ENCODE peak calls at places on chromosomes 5 and 9, in eight cellular contexts. G is choroid plexus epithelial cell, L is pancreas, B is endothelial cell of umbilical vein, S is H1, Y is GM06990, X is cardiac fibroblast, M is Panc1. J is an unnamed sample.
A peak's percentile ranks its signal among the peaks of the same experiment; 100 is the strongest.

GRCh38 chr5:151799407-151799806 is 27.7 kb downstream of the G3BP1 start:
- DNase-seq in G (peak; percentile 48), L (no peak), B (no peak), S (no peak), Y (no peak), X (peak; percentile 67), M (no peak), J (no peak)

GRCh38 chr5:1060535-1060981 is 51.3 kb downstream of the SLC12A7 start:
- DNase-seq in G (no peak), L (no peak), B (no peak), S (no peak), Y (no peak), X (no peak), M (no peak), J (no peak)

GRCh38 chr5:80998590-80998979 is 38.4 kb downstream of the RASGRF2 start:
- DNase-seq in G (no peak), L (no peak), B (no peak), S (no peak), Y (no peak), X (no peak), M (no peak), J (no peak)

GRCh38 chr5:68336200-68336599 is 120.6 kb downstream of the PIK3R1 start:
- DNase-seq in G (no peak), L (no peak), B (no peak), S (no peak), Y (no peak), X (no peak), M (no peak), J (no peak)

GRCh38 chr9:79681576-79681975 is 109.8 kb downstream of the TLE4 start:
- DNase-seq in G (no peak), L (no peak), B (no peak), S (no peak), Y (no peak), X (no peak), M (no peak), J (no peak)

GRCh38 chr5:131821221-131821620 is 24.4 kb upstream of the FNIP1 start:
- DNase-seq in G (peak; percentile 39), L (no peak), B (no peak), S (no peak), Y (no peak), X (peak; percentile 52), M (no peak), J (no peak)

GRCh38 chr5:170747357-170747756 is 36.2 kb upstream of the GABRP start:
- DNase-seq in G (no peak), L (no peak), B (no peak), S (peak; percentile 36), Y (no peak), X (no peak), M (no peak), J (no peak)

GRCh38 chr9:107637421-107638420 is 148.2 kb upstream of the KLF4 start:
- DNase-seq in G (peak; percentile 99), L (peak; percentile 74), B (peak; percentile 99), S (peak; percentile 66), Y (no peak), X (peak; percentile 99), M (no peak), J (peak; percentile 80)

GRCh38 chr5:6182271-6182815 is 196.0 kb downstream of the MED10 start:
- DNase-seq in G (no peak), L (no peak), B (no peak), S (no peak), Y (no peak), X (no peak), M (no peak), J (no peak)

GRCh38 chr9:107340920-107341632 is 58.0 kb downstream of the RAD23B start:
- DNase-seq in G (peak; percentile 77), L (peak; percentile 96), B (peak; percentile 48), S (peak; percentile 96), Y (peak; percentile 56), X (peak; percentile 72), M (peak; percentile 36), J (no peak)

GRCh38 chr9:38371495-38371894 is 21.0 kb upstream of the ALDH1B1 start:
- DNase-seq in G (peak; percentile 45), L (no peak), B (no peak), S (no peak), Y (no peak), X (peak; percentile 35), M (peak; percentile 22), J (no peak)
- TF ChIP-seq CTCF in G (peak; percentile 22), L (peak; percentile 27), B (no peak), S (no peak), Y (peak; percentile 55), X (no peak), M (peak; percentile 49), J (peak; percentile 17)

GRCh38 chr9:37511006-37511714 is 25.4 kb downstream of the POLR1E start:
- DNase-seq in G (no peak), L (no peak), B (no peak), S (peak; percentile 72), Y (no peak), X (no peak), M (no peak), J (no peak)
- TF ChIP-seq CTCF in G (peak; percentile 28), L (no peak), B (no peak), S (peak; percentile 77), Y (peak; percentile 55), X (peak; percentile 15), M (no peak), J (peak; percentile 10)

DNA sequence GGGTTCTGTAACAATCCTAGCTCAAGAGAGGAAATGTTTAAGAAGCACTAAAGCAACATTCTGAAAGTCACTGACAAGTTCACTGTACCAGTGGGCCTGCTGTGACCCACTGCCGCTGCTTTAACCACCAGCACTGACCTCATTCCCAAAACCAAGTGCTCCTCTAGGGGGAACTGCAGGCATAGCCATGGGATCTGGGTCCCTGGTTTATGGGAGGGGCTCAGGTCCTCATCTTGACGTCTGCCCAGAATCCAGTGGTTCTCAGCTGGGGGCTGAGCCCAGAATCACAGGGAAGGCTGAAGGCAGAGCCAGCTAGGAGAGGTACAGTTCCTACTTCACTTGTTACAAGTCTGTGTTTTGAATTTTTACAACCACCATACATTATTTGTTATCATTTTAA is 36.1 kb upstream of the SLC2A8 start:
- DNase-seq in G (peak; percentile 56), L (no peak), B (no peak), S (no peak), Y (no peak), X (peak; percentile 14), M (no peak), J (no peak)
- TF ChIP-seq CTCF in G (peak; percentile 54), L (no peak), B (no peak), S (peak; percentile 67), Y (no peak), X (no peak), M (no peak), J (peak; percentile 12)

DNA sequence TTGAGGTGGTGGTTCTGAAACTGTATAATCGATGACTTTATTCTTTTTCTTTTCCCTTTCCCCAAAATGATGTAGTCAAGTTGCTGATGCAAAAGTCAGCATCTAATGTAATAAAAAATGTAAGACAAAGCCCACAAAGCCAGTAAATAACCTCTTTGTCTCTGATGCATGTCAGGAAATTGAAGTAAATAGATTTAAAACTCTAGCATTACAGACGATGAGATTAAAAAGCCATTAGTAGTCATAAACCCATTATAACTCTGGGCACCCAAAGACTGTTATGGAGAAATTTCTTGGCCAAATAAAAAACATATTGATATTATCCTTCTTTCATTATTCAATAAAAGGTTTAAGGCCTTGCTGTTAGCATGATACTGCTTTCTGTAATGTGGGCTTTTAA is 548.7 kb downstream of the TUSC1 start:
- DNase-seq in G (no peak), L (no peak), B (no peak), S (no peak), Y (no peak), X (no peak), M (no peak), J (no peak)
- TF ChIP-seq CTCF in G (no peak), L (no peak), B (no peak), S (no peak), Y (no peak), X (no peak), M (no peak), J (no peak)

DNA sequence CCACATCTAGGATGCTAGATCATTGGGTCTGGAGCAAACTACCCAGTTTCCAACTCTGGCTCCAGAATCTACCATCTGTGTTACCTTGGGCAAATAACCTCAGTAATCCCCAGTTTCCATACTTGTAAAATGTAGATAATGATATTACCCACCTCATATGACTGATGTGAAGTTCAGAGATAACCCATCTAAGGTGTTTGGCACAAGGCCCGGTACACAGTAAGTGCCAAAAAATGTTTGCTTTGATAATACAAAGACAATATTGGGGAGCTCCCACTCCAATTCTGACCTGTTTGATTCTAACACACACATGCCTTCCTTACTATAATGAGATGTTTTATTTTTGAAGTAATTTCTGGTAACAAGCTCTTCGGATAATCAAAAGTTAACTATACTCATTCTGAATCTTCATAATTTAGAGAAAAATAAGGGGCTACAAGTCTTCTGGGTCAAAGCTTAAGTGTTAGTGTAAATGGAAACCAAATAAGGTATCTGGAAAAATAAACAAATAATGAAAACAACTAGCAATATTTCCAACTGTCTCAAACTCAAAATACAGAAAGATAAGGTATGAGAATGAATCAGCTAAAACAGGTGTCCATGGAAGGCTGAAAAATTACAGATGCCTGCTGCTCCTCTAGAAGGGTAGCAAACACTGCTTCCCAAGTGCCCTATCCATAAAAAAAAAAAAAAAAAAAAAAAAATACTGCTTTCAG is 30.4 kb downstream of the ELL2 start:
- DNase-seq in G (no peak), L (no peak), B (no peak), S (no peak), Y (no peak), X (no peak), M (no peak), J (no peak)
- TF ChIP-seq CTCF in G (no peak), L (no peak), B (no peak), S (no peak), Y (no peak), X (no peak), M (no peak), J (no peak)

GRCh38 chr5:7190727-7191126 is 205.2 kb upstream of the ADCY2 start:
- DNase-seq in G (no peak), L (no peak), B (no peak), S (no peak), Y (no peak), X (no peak), M (no peak), J (no peak)
- TF ChIP-seq CTCF in G (no peak), L (no peak), B (no peak), S (no peak), Y (no peak), X (no peak), M (no peak), J (no peak)

DNA sequence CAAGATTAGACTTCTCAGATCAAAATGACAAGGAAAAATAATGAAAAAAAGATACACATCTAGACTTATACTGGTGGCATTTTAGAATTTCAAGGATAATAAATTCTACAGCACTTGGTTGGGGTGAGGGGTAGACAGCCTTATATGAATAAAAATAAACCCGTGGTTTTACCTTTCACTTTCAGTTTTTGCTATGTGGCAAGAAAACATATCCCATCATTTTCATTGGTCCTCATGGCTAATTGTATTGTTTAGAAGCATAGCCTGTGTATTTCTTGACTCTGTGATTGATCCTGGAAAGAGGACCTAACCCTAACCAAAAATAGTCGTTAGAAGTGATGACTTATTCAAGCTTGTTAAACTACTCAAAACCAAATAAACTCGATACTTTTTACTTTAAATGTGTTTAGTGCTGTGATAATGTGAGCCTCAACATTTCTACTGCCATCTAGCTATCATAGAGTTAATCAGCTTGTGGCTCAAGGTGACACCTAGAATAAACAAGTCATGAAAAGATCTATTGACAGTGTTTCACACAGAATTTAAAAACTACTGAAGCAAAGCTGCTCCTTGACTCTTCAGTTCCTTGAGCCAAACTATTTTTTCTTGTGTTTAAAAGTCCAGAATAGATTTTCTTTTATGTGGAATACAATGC is 153.3 kb upstream of the IZUMO3 start:
- DNase-seq in G (no peak), L (no peak), B (no peak), S (no peak), Y (no peak), X (no peak), M (no peak), J (no peak)
- TF ChIP-seq CTCF in G (no peak), L (no peak), B (no peak), S (no peak), Y (no peak), X (no peak), M (no peak), J (no peak)

GRCh38 chr9:21677834-21678233 is 124.6 kb upstream of the MTAP start:
- DNase-seq in G (peak; percentile 67), L (no peak), B (peak; percentile 88), S (no peak), Y (no peak), X (peak; percentile 89), M (peak; percentile 99), J (no peak)
- TF ChIP-seq CTCF in G (no peak), L (no peak), B (no peak), S (no peak), Y (no peak), X (no peak), M (no peak), J (no peak)

J was measured in ascending aorta.